ENCODE peak calls at places on chromosomes 13 and 19, in four cellular contexts. A, E, J and P are unnamed samples.
A peak's percentile ranks its signal among the peaks of the same experiment; 100 is the strongest.

GRCh38 chr13:48783181-48783630 is 129.5 kb downstream of the CYSLTR2 start:
- DNase-seq in A (peak; percentile 43), E (peak; percentile 60), J (no peak), P (peak; percentile 67)

GRCh38 chr13:112616586-112617381 is 28.8 kb upstream of the TUBGCP3 start:
- DNase-seq in J (no peak), A (no peak), E (peak; percentile 53), P (peak; percentile 27)

GRCh38 chr19:46036745-46037126 is 4.1 kb downstream of the IGFL4 start:
- DNase-seq in J (no peak), E (no peak), A (no peak), P (no peak)

GRCh38 chr19:662207-662961 is 630 bp downstream of the RNF126 start:
- DNase-seq in A (no peak), E (peak; percentile 38), J (no peak), P (peak; percentile 80)

GRCh38 chr13:92315265-92315664 is 911.3 kb upstream of the GPC6 start:
- DNase-seq in E (no peak), A (no peak), J (no peak), P (no peak)

GRCh38 chr13:28558567-28558966 is 63.6 kb upstream of the FLT1 start:
- DNase-seq in A (no peak), E (no peak), J (no peak), P (no peak)

GRCh38 chr19:41000310-41000737 is 9.2 kb downstream of the CYP2B6 start:
- DNase-seq in E (peak; percentile 92), A (no peak), J (no peak), P (peak; percentile 52)

GRCh38 chr19:55671054-55671378 is 4.0 kb upstream of the EPN1 start:
- DNase-seq in J (no peak), A (no peak), E (no peak), P (no peak)

GRCh38 chr13:19159181-19159580 is 22.4 kb downstream of the TUBA3C start:
- DNase-seq in A (no peak), J (no peak), E (no peak), P (no peak)

GRCh38 chr13:49608932-49609331 is 19.4 kb upstream of the ARL11 start:
- DNase-seq in A (no peak), J (no peak), E (no peak), P (no peak)

GRCh38 chr19:3324405-3324856 is 42.0 kb upstream of the NFIC start:
- DNase-seq in E (peak; percentile 51), J (no peak), A (no peak), P (peak; percentile 78)

GRCh38 chr13:30313307-30313706 is 6.0 kb upstream of the KATNAL1 start:
- DNase-seq in J (no peak), E (no peak), A (no peak), P (no peak)

GRCh38 chr19:49492573-49493411 is 3.4 kb upstream of the RPS11 start:
- DNase-seq in A (no peak), E (peak; percentile 54), J (no peak), P (no peak)

GRCh38 chr19:54432144-54432738 is 16.8 kb upstream of the LENG8 start:
- DNase-seq in E (peak; percentile 98), J (no peak), A (no peak), P (no peak)

GRCh38 chr19:52554216-52554971 is 15.7 kb upstream of the ZNF701 start:
- DNase-seq in A (no peak), E (no peak), J (no peak), P (no peak)

GRCh38 chr19:51497666-51498065 is 3.9 kb downstream of the SIGLEC12 start:
- DNase-seq in E (no peak), A (no peak), J (no peak), P (no peak)

GRCh38 chr13:43376596-43376995 is 353.2 kb downstream of the DNAJC15 start:
- DNase-seq in A (no peak), J (no peak), E (no peak), P (no peak)

DNA sequence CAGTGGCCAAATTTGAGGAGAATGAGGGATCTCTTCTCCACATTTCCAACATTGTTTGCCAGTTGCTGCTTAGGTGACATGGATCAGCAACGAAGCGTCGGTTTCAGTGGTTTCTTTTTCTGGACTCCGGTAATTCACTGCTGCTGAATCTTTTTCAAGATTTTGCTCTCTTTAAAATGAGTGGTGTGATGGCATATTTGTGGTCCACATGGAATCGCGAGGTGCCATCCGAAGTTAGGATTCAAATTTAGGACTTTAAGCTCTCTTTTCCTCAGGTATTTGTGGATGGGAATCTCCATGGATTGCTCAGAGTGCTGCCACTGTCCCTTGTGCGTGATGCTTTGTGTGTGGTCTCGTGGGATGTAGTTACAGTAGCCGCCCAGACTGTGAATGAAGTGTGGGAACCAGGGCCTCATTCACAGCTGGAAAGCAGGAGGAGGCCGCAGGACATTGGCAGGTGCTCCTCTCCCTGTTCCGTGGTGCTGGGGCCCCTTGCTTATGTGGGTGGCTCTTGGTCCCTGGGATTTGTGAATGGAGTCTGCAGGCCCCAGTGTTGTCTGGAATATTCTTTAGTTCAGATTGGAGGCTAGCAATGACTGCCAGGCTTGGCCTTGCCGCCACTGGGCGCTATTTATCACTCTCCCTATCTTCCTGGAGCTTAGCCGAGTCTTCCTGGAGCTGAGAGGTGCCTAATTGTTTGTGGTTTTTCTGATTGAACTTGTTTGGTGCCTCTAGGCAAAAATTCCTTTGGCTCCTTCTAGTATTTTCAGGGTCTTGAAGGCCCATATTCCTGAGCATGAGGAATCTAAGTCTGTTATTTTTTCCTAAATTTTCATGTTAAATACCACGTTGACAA is 1.5 kb downstream of the ILF3 start:
- DNase-seq in A (no peak), J (no peak), E (peak; percentile 39), P (peak; percentile 42)
- H3K4me3 ChIP-seq in A (peak overlapping the region; percentile 87), J (peak overlapping the region; percentile 96), E (peak overlapping the region; percentile 94), P (peak overlapping the region; percentile 98)

GRCh38 chr19:42246869-42247630 is 4.6 kb upstream of the GSK3A start:
- DNase-seq in J (no peak), E (no peak), A (no peak), P (no peak)
- H3K27ac ChIP-seq in J (peak overlapping the region; percentile 100), E (no peak overlapping the region), A (peak overlapping the region; percentile 47), P (peak overlapping the region; percentile 4)

GRCh38 chr19:17580470-17581000 is 25.1 kb downstream of the COLGALT1 start:
- DNase-seq in E (no peak), A (no peak), J (no peak), P (no peak)

GRCh38 chr19:17584132-17584531 is 28.7 kb downstream of the COLGALT1 start:
- DNase-seq in J (no peak), E (no peak), A (no peak), P (no peak)

GRCh38 chr19:17579523-17580244 is 24.2 kb downstream of the COLGALT1 start:
- DNase-seq in A (peak; percentile 60), E (peak; percentile 58), J (no peak), P (peak; percentile 82)

GRCh38 chr19:17581211-17581874 is 25.9 kb downstream of the COLGALT1 start:
- DNase-seq in J (no peak), E (no peak), A (no peak), P (no peak)

DNA sequence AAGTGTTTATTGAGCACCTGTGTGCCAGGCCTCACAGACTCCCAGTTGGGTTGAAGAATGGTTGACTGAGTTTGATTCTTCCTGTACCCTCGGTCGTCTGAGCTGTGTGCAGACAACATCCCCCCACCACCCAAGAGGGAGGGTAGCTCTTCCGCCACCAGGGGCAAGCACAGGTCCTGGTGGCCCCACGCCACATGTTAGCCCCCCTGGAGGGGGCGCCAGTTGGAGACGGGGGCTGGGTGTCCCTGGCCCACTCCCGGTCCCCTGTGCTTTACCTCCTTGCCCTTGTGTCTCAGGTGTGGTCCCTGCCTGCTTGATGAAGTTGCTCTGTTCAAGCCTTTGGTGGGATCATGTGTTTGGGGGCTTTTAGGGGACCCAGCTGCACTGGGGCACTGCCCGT is 27.2 kb downstream of the COLGALT1 start:
- DNase-seq in A (no peak), J (no peak), E (no peak), P (no peak)
- TF ChIP-seq CTCF in A (no peak), J (no peak), E (no peak), P (no peak)

GRCh38 chr19:29559743-29560142 is 33.9 kb downstream of the VSTM2B start:
- DNase-seq in J (no peak), A (no peak), E (no peak), P (no peak)
- H3K4me3 ChIP-seq in J (no peak overlapping the region), A (no peak overlapping the region), E (no peak overlapping the region), P (no peak overlapping the region)

GRCh38 chr19:44848036-44848804 is 2.1 kb downstream of the NECTIN2 start:
- DNase-seq in A (peak; percentile 57), J (no peak), E (peak; percentile 30), P (peak; percentile 25)
- H3K27ac ChIP-seq in A (peak overlapping the region; percentile 93), J (peak overlapping the region; percentile 100), E (peak overlapping the region; percentile 36), P (peak overlapping the region; percentile 91)